ENCODE peak calls at places on chromosomes 11 and 22, in nine cellular contexts. One of them, this sample, is unnamed.

GRCh38 chr11:69653406-69653960 is 12.5 kb downstream of the CCND1 start:
- DNase-seq in type B pancreatic cell: no peak
- DNase-seq in hippocampal formation: no peak
- DNase-seq in Right ventricle myocardium superior: no peak
- DNase-seq in activated CD4-positive, alpha-beta T cell treated with anti-CD3 and anti-CD28 coated beads, Interleukin-2, amount 50 U/mL, for 48 hours: no peak
- DNase-seq in ecto neural progenitor cell: no peak
- DNase-seq in BJ: no peak
- DNase-seq in mesendoderm: no peak
- DNase-seq in activated T-cell treated with anti-CD3 and anti-CD28 coated beads for 1 hour: no peak
- DNase-seq in this sample: no peak

GRCh38 chr22:50148991-50149721 is 21.4 kb upstream of the PANX2 start:
- DNase-seq in type B pancreatic cell: peak; percentile 71
- DNase-seq in hippocampal formation: no peak
- DNase-seq in Right ventricle myocardium superior: peak; percentile 77
- DNase-seq in activated CD4-positive, alpha-beta T cell treated with anti-CD3 and anti-CD28 coated beads, Interleukin-2, amount 50 U/mL, for 48 hours: peak; percentile 77
- DNase-seq in ecto neural progenitor cell: peak; percentile 79
- DNase-seq in BJ: no peak
- DNase-seq in mesendoderm: peak; percentile 76
- DNase-seq in activated T-cell treated with anti-CD3 and anti-CD28 coated beads for 1 hour: peak; percentile 62
- DNase-seq in this sample: no peak

GRCh38 chr22:35057155-35057554 is 8.8 kb upstream of the ISX start:
- DNase-seq in type B pancreatic cell: no peak
- DNase-seq in hippocampal formation: no peak
- DNase-seq in Right ventricle myocardium superior: no peak
- DNase-seq in activated CD4-positive, alpha-beta T cell treated with anti-CD3 and anti-CD28 coated beads, Interleukin-2, amount 50 U/mL, for 48 hours: no peak
- DNase-seq in ecto neural progenitor cell: no peak
- DNase-seq in BJ: no peak
- DNase-seq in mesendoderm: no peak
- DNase-seq in activated T-cell treated with anti-CD3 and anti-CD28 coated beads for 1 hour: no peak
- DNase-seq in this sample: no peak

GRCh38 chr11:70650075-70650909 is 252.0 kb downstream of the CTTN start:
- DNase-seq in type B pancreatic cell: peak; percentile 84
- DNase-seq in hippocampal formation: no peak
- DNase-seq in Right ventricle myocardium superior: peak; percentile 66
- DNase-seq in activated CD4-positive, alpha-beta T cell treated with anti-CD3 and anti-CD28 coated beads, Interleukin-2, amount 50 U/mL, for 48 hours: peak; percentile 56
- DNase-seq in ecto neural progenitor cell: peak; percentile 89
- DNase-seq in BJ: no peak
- DNase-seq in mesendoderm: peak; percentile 83
- DNase-seq in activated T-cell treated with anti-CD3 and anti-CD28 coated beads for 1 hour: no peak
- DNase-seq in this sample: no peak

GRCh38 chr11:72037554-72038311 is 39.0 kb downstream of the IL18BP start:
- DNase-seq in type B pancreatic cell: no peak
- DNase-seq in hippocampal formation: no peak
- DNase-seq in Right ventricle myocardium superior: peak; percentile 68
- DNase-seq in activated CD4-positive, alpha-beta T cell treated with anti-CD3 and anti-CD28 coated beads, Interleukin-2, amount 50 U/mL, for 48 hours: no peak
- DNase-seq in ecto neural progenitor cell: no peak
- DNase-seq in BJ: no peak
- DNase-seq in mesendoderm: no peak
- DNase-seq in activated T-cell treated with anti-CD3 and anti-CD28 coated beads for 1 hour: no peak
- DNase-seq in this sample: no peak

GRCh38 chr11:65404210-65404609 is 17.8 kb downstream of the FRMD8 start:
- DNase-seq in type B pancreatic cell: no peak
- DNase-seq in hippocampal formation: no peak
- DNase-seq in Right ventricle myocardium superior: no peak
- DNase-seq in activated CD4-positive, alpha-beta T cell treated with anti-CD3 and anti-CD28 coated beads, Interleukin-2, amount 50 U/mL, for 48 hours: no peak
- DNase-seq in ecto neural progenitor cell: no peak
- DNase-seq in BJ: no peak
- DNase-seq in mesendoderm: no peak
- DNase-seq in activated T-cell treated with anti-CD3 and anti-CD28 coated beads for 1 hour: no peak
- DNase-seq in this sample: no peak

GRCh38 chr11:33377100-33377851 is 120.1 kb downstream of the HIPK3 start:
- DNase-seq in type B pancreatic cell: no peak
- DNase-seq in hippocampal formation: no peak
- DNase-seq in Right ventricle myocardium superior: no peak
- DNase-seq in activated CD4-positive, alpha-beta T cell treated with anti-CD3 and anti-CD28 coated beads, Interleukin-2, amount 50 U/mL, for 48 hours: no peak
- DNase-seq in ecto neural progenitor cell: no peak
- DNase-seq in BJ: no peak
- DNase-seq in mesendoderm: no peak
- DNase-seq in activated T-cell treated with anti-CD3 and anti-CD28 coated beads for 1 hour: no peak
- DNase-seq in this sample: no peak

GRCh38 chr11:128235958-128236357 is 351.4 kb downstream of the ETS1 start:
- DNase-seq in type B pancreatic cell: no peak
- DNase-seq in hippocampal formation: no peak
- DNase-seq in Right ventricle myocardium superior: no peak
- DNase-seq in activated CD4-positive, alpha-beta T cell treated with anti-CD3 and anti-CD28 coated beads, Interleukin-2, amount 50 U/mL, for 48 hours: no peak
- DNase-seq in ecto neural progenitor cell: no peak
- DNase-seq in BJ: no peak
- DNase-seq in mesendoderm: no peak
- DNase-seq in activated T-cell treated with anti-CD3 and anti-CD28 coated beads for 1 hour: no peak
- DNase-seq in this sample: no peak

GRCh38 chr11:57399221-57399620 is 8.8 kb upstream of the PRG2 start:
- DNase-seq in type B pancreatic cell: no peak
- DNase-seq in hippocampal formation: no peak
- DNase-seq in Right ventricle myocardium superior: no peak
- DNase-seq in activated CD4-positive, alpha-beta T cell treated with anti-CD3 and anti-CD28 coated beads, Interleukin-2, amount 50 U/mL, for 48 hours: no peak
- DNase-seq in ecto neural progenitor cell: no peak
- DNase-seq in BJ: no peak
- DNase-seq in mesendoderm: peak; percentile 8
- DNase-seq in activated T-cell treated with anti-CD3 and anti-CD28 coated beads for 1 hour: no peak
- DNase-seq in this sample: no peak

GRCh38 chr11:12112150-12112520 is 1.7 kb downstream of the MICAL2 start:
- DNase-seq in type B pancreatic cell: no peak
- DNase-seq in hippocampal formation: no peak
- DNase-seq in Right ventricle myocardium superior: no peak
- DNase-seq in activated CD4-positive, alpha-beta T cell treated with anti-CD3 and anti-CD28 coated beads, Interleukin-2, amount 50 U/mL, for 48 hours: no peak
- DNase-seq in ecto neural progenitor cell: no peak
- DNase-seq in BJ: no peak
- DNase-seq in mesendoderm: no peak
- DNase-seq in activated T-cell treated with anti-CD3 and anti-CD28 coated beads for 1 hour: no peak
- DNase-seq in this sample: no peak

GRCh38 chr11:127395034-127395433 is 394.5 kb upstream of the KIRREL3 start:
- DNase-seq in type B pancreatic cell: no peak
- DNase-seq in hippocampal formation: no peak
- DNase-seq in Right ventricle myocardium superior: no peak
- DNase-seq in activated CD4-positive, alpha-beta T cell treated with anti-CD3 and anti-CD28 coated beads, Interleukin-2, amount 50 U/mL, for 48 hours: no peak
- DNase-seq in ecto neural progenitor cell: no peak
- DNase-seq in BJ: no peak
- DNase-seq in mesendoderm: peak; percentile 18
- DNase-seq in activated T-cell treated with anti-CD3 and anti-CD28 coated beads for 1 hour: no peak
- DNase-seq in this sample: no peak

GRCh38 chr11:114027941-114028340 is 31.6 kb upstream of the ZBTB16 start:
- DNase-seq in type B pancreatic cell: no peak
- DNase-seq in hippocampal formation: no peak
- DNase-seq in Right ventricle myocardium superior: no peak
- DNase-seq in activated CD4-positive, alpha-beta T cell treated with anti-CD3 and anti-CD28 coated beads, Interleukin-2, amount 50 U/mL, for 48 hours: no peak
- DNase-seq in ecto neural progenitor cell: no peak
- DNase-seq in BJ: no peak
- DNase-seq in mesendoderm: no peak
- DNase-seq in activated T-cell treated with anti-CD3 and anti-CD28 coated beads for 1 hour: no peak
- DNase-seq in this sample: no peak

GRCh38 chr22:44764974-44765373 is 12.6 kb downstream of the ARHGAP8 start:
- DNase-seq in type B pancreatic cell: no peak
- DNase-seq in hippocampal formation: no peak
- DNase-seq in Right ventricle myocardium superior: no peak
- DNase-seq in activated CD4-positive, alpha-beta T cell treated with anti-CD3 and anti-CD28 coated beads, Interleukin-2, amount 50 U/mL, for 48 hours: no peak
- DNase-seq in ecto neural progenitor cell: no peak
- DNase-seq in BJ: no peak
- DNase-seq in mesendoderm: no peak
- DNase-seq in activated T-cell treated with anti-CD3 and anti-CD28 coated beads for 1 hour: no peak
- DNase-seq in this sample: no peak

GRCh38 chr11:22752908-22753310 is 76.7 kb downstream of the SVIP start:
- DNase-seq in type B pancreatic cell: no peak
- DNase-seq in hippocampal formation: no peak
- DNase-seq in Right ventricle myocardium superior: no peak
- DNase-seq in activated CD4-positive, alpha-beta T cell treated with anti-CD3 and anti-CD28 coated beads, Interleukin-2, amount 50 U/mL, for 48 hours: no peak
- DNase-seq in ecto neural progenitor cell: no peak
- DNase-seq in BJ: no peak
- DNase-seq in mesendoderm: no peak
- DNase-seq in activated T-cell treated with anti-CD3 and anti-CD28 coated beads for 1 hour: no peak
- DNase-seq in this sample: no peak

GRCh38 chr11:66976048-66976467 is 954 bp downstream of the C11orf86 start:
- DNase-seq in type B pancreatic cell: no peak
- DNase-seq in hippocampal formation: no peak
- DNase-seq in Right ventricle myocardium superior: no peak
- DNase-seq in activated CD4-positive, alpha-beta T cell treated with anti-CD3 and anti-CD28 coated beads, Interleukin-2, amount 50 U/mL, for 48 hours: peak; percentile 33
- DNase-seq in ecto neural progenitor cell: peak; percentile 80
- DNase-seq in BJ: no peak
- DNase-seq in mesendoderm: peak; percentile 81
- DNase-seq in activated T-cell treated with anti-CD3 and anti-CD28 coated beads for 1 hour: no peak
- DNase-seq in this sample: no peak

GRCh38 chr11:74025467-74026166 is 16.7 kb upstream of the UCP3 start:
- DNase-seq in type B pancreatic cell: no peak
- DNase-seq in hippocampal formation: no peak
- DNase-seq in Right ventricle myocardium superior: no peak
- DNase-seq in activated CD4-positive, alpha-beta T cell treated with anti-CD3 and anti-CD28 coated beads, Interleukin-2, amount 50 U/mL, for 48 hours: no peak
- DNase-seq in ecto neural progenitor cell: no peak
- DNase-seq in BJ: peak; percentile 34
- DNase-seq in mesendoderm: no peak
- DNase-seq in activated T-cell treated with anti-CD3 and anti-CD28 coated beads for 1 hour: no peak
- DNase-seq in this sample: no peak

GRCh38 chr22:25941365-25941960 is 199.5 kb downstream of the MYO18B start:
- DNase-seq in type B pancreatic cell: no peak
- DNase-seq in hippocampal formation: no peak
- DNase-seq in Right ventricle myocardium superior: no peak
- DNase-seq in activated CD4-positive, alpha-beta T cell treated with anti-CD3 and anti-CD28 coated beads, Interleukin-2, amount 50 U/mL, for 48 hours: no peak
- DNase-seq in ecto neural progenitor cell: no peak
- DNase-seq in BJ: no peak
- DNase-seq in mesendoderm: no peak
- DNase-seq in activated T-cell treated with anti-CD3 and anti-CD28 coated beads for 1 hour: no peak
- DNase-seq in this sample: no peak

GRCh38 chr22:22110548-22111266 is 128.1 kb upstream of the TOP3B start:
- DNase-seq in type B pancreatic cell: no peak
- DNase-seq in hippocampal formation: peak; percentile 45
- DNase-seq in Right ventricle myocardium superior: no peak
- DNase-seq in activated CD4-positive, alpha-beta T cell treated with anti-CD3 and anti-CD28 coated beads, Interleukin-2, amount 50 U/mL, for 48 hours: peak; percentile 63
- DNase-seq in ecto neural progenitor cell: peak; percentile 74
- DNase-seq in BJ: no peak
- DNase-seq in mesendoderm: peak; percentile 71
- DNase-seq in activated T-cell treated with anti-CD3 and anti-CD28 coated beads for 1 hour: no peak
- DNase-seq in this sample: no peak